ENCODE peak calls at places on chromosomes 11 and 22, in ten cellular contexts. K is colonic mucosa, S is upper lobe of left lung, Q is sigmoid colon, D is pancreas, V is PC-9, J is esophagus squamous epithelium, N is iPS DF 6.9, H is A549, T is brain microvascular endothelial cell. Z is an unnamed sample.

GRCh38 chr22:16917144-16918003 is 90.6 kb downstream of the GAB4 start:
- DNase-seq in N (peak), Q (no peak), J (no peak), D (peak), H (peak), S (peak), T (peak), V (no peak), K (peak), Z (peak)

GRCh38 chr11:130599073-130599654 is 150.7 kb downstream of the ADAMTS15 start:
- DNase-seq in T (no peak), V (no peak), Q (peak), N (no peak), H (no peak), S (peak), J (no peak), D (no peak), K (no peak), Z (peak)

GRCh38 chr11:11813288-11813962 is 28.3 kb upstream of the USP47 start:
- DNase-seq in K (no peak), H (peak), D (peak), S (peak), Q (peak), T (peak), V (peak), J (no peak), N (no peak), Z (peak)

GRCh38 chr11:1486054-1486825 is at the start of gene MOB2:
- DNase-seq in T (no peak), S (peak), D (peak), J (no peak), Q (peak), V (no peak), H (no peak), K (peak), N (no peak), Z (peak)

GRCh38 chr11:2527621-2528291 is 82.9 kb downstream of the KCNQ1 start:
- DNase-seq in N (no peak), T (no peak), Q (peak), K (peak), S (peak), D (peak), H (no peak), J (no peak), V (no peak), Z (peak)

GRCh38 chr22:46481386-46481785 is 56.0 kb downstream of the CELSR1 start:
- DNase-seq in H (no peak), V (no peak), S (no peak), K (no peak), T (no peak), N (no peak), D (no peak), J (no peak), Q (no peak), Z (no peak)

GRCh38 chr11:106474274-106474673 is 396.8 kb downstream of the AASDHPPT start:
- DNase-seq in D (no peak), Q (no peak), K (no peak), N (no peak), T (no peak), S (no peak), V (no peak), J (no peak), H (no peak), Z (no peak)

GRCh38 chr11:6365659-6366058 is 24.6 kb upstream of the SMPD1 start:
- DNase-seq in T (no peak), V (no peak), S (no peak), N (no peak), Q (no peak), K (peak), D (peak), H (no peak), J (no peak), Z (no peak)

GRCh38 chr11:17845431-17845881 is 110.9 kb downstream of the KCNC1 start:
- DNase-seq in S (no peak), Q (no peak), H (no peak), N (no peak), J (no peak), V (peak), K (no peak), T (peak), D (no peak), Z (no peak)

GRCh38 chr11:13327421-13327820 is 49.8 kb downstream of the BMAL1 start:
- DNase-seq in Q (no peak), N (no peak), T (no peak), V (no peak), H (no peak), D (no peak), J (no peak), S (no peak), K (no peak), Z (no peak)

GRCh38 chr11:79059171-79059570 is 381.7 kb downstream of the TENM4 start:
- DNase-seq in D (no peak), S (no peak), Q (no peak), T (no peak), V (no peak), J (no peak), K (no peak), H (no peak), N (no peak), Z (no peak)

GRCh38 chr22:31635638-31636306 is 26.2 kb downstream of the PISD start:
- DNase-seq in J (no peak), H (no peak), K (no peak), N (no peak), T (no peak), S (peak), V (peak), Q (no peak), D (no peak), Z (no peak)

GRCh38 chr11:133827556-133827955 is 17.8 kb downstream of the SPATA19 start:
- DNase-seq in H (no peak), J (no peak), N (no peak), S (no peak), T (no peak), D (no peak), Q (no peak), K (no peak), V (no peak), Z (no peak)

GRCh38 chr22:29305836-29306174 is 645 bp upstream of the GAS2L1 start:
- DNase-seq in Q (no peak), N (no peak), S (no peak), V (no peak), T (no peak), D (no peak), J (no peak), K (no peak), H (no peak), Z (no peak)

GRCh38 chr11:119155733-119156492 is 7.1 kb downstream of the ABCG4 start:
- DNase-seq in Q (no peak), V (no peak), H (peak), K (peak), T (no peak), D (no peak), J (no peak), N (no peak), S (no peak), Z (no peak)

GRCh38 chr22:38191115-38191514 is 9.5 kb upstream of the PLA2G6 start:
- DNase-seq in N (no peak), J (no peak), K (no peak), D (no peak), T (no peak), Q (no peak), S (no peak), H (no peak), V (no peak), Z (no peak)

GRCh38 chr22:38190581-38190980 is 9.0 kb upstream of the PLA2G6 start:
- DNase-seq in J (no peak), H (no peak), D (no peak), K (no peak), N (no peak), S (no peak), Q (no peak), V (peak), T (no peak), Z (no peak)

GRCh38 chr22:38191746-38192474 is 9.9 kb upstream of the MAFF start:
- DNase-seq in S (no peak), Q (no peak), K (peak), J (no peak), H (no peak), N (no peak), T (no peak), V (no peak), D (no peak), Z (no peak)

GRCh38 chr22:38193580-38193979 is 8.2 kb upstream of the MAFF start:
- DNase-seq in J (no peak), V (no peak), N (no peak), S (peak), D (no peak), Q (no peak), H (no peak), K (no peak), T (no peak), Z (no peak)

DNA sequence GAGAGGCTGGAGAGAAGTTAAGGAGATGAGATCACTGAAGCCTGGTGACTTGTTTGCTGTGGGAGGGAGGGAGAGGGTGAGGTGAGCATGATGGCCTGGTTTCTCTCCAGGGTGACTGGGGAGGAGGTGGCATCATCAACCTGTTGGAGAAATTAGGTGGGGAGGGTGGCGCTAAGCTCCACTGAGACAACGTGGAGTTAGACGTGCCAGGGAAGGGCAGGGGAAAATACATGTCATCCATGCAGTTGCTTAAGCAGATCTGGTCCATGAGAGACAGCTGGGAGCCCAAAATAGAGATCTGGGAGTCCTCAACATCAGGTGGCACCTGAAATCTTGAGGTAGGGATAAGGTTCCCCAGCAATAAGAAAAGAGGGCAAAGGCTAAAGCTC is 9.3 kb upstream of the MAFF start:
- DNase-seq in J (no peak), K (no peak), S (no peak), V (no peak), H (no peak), D (no peak), N (no peak), Q (no peak), T (no peak), Z (no peak)
- H3K27ac ChIP-seq in J (no peak), K (no peak), S (no peak), V (no peak), H (no peak), D (no peak), N (no peak), Q (no peak), T (no peak), Z (no peak)

GRCh38 chr22:33957086-33957485 is 36.8 kb upstream of the LARGE1 start:
- DNase-seq in J (no peak), Q (no peak), H (no peak), D (no peak), V (no peak), K (no peak), S (no peak), T (no peak), N (no peak), Z (no peak)
- H3K27ac ChIP-seq in J (no peak), Q (no peak), H (no peak), D (no peak), V (no peak), K (no peak), S (no peak), T (no peak), N (no peak), Z (no peak)

GRCh38 chr11:8732748-8733241 is 50.2 kb downstream of the RPL27A start:
- DNase-seq in N (no peak), K (no peak), D (peak), T (peak), S (peak), J (no peak), V (peak), H (no peak), Q (peak), Z (peak)
- H3K27ac ChIP-seq in N (no peak), K (peak), D (peak), T (no peak), S (peak), J (peak), V (peak), H (peak), Q (peak), Z (no peak)

GRCh38 chr11:66510990-66511339 is 530 bp downstream of the BBS1 start:
- DNase-seq in J (no peak), V (no peak), T (no peak), S (no peak), H (no peak), D (no peak), Q (no peak), N (no peak), K (no peak), Z (no peak)
- H3K27ac ChIP-seq in J (peak), V (no peak), T (no peak), S (peak), H (peak), D (no peak), Q (peak), N (no peak), K (no peak), Z (no peak)

DNA sequence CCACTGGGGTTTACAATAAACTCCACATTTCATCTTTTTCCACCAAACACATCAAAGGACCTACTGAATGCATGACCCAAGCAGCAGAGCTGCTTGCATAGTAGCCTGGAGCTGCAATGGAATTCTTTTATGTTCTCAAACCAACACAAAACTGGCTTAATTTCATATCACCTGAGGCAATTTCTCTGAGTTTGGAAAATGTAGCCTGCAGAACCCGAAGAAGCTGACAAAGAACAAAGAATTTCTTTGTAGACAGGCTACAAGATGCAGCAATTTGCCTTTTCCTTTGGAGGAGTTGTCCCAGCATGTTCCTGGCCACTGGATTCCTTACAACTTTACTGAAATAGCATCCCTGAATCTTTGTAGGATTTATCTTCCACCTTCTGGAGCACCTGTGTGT is 5.5 kb upstream of the TECTA start:
- DNase-seq in Q (no peak), S (no peak), H (no peak), V (no peak), J (no peak), K (no peak), D (no peak), N (no peak), T (no peak), Z (no peak)
- H3K27ac ChIP-seq in Q (no peak), S (no peak), H (no peak), V (no peak), J (no peak), K (no peak), D (no peak), N (no peak), T (no peak), Z (no peak)

DNA sequence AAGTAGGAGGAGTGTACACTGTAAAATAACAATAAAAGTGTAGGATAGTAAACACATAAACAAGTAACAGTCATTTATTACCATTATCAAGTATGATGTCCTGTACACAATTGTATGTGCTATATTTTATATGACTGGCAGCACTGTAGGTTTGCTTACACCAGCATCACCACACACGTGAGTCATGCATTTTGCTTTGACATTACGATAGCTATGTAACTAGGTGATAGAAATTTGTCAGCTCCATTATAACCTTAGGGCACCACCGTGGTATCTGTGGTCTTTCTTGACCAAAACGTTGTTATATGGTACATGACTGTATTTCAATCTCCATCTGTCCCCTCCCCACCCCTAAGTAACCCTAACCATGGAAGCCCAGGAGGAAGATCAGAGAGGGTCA is 1.1 kb downstream of the DNAL4 start:
- DNase-seq in N (no peak), Q (peak), S (no peak), D (no peak), K (no peak), T (peak), V (peak), J (no peak), H (no peak), Z (no peak)
- H3K27ac ChIP-seq in N (no peak), Q (peak), S (no peak), D (no peak), K (no peak), T (no peak), V (no peak), J (peak), H (no peak), Z (no peak)

GRCh38 chr11:103906291-103906850 is 130.1 kb upstream of the DDI1 start:
- DNase-seq in Q (no peak), K (no peak), H (no peak), N (no peak), T (no peak), V (no peak), J (no peak), S (no peak), D (no peak), Z (no peak)
- H3K27ac ChIP-seq in Q (no peak), K (no peak), H (no peak), N (no peak), T (no peak), V (no peak), J (no peak), S (no peak), D (no peak), Z (no peak)

GRCh38 chr22:40484906-40485660 is 114.7 kb downstream of the SGSM3 start:
- DNase-seq in D (no peak), V (no peak), S (no peak), Q (no peak), H (no peak), T (no peak), J (no peak), N (no peak), K (no peak), Z (no peak)
- H3K27ac ChIP-seq in D (no peak), V (peak), S (no peak), Q (no peak), H (peak), T (no peak), J (no peak), N (no peak), K (no peak), Z (no peak)

GRCh38 chr11:74721479-74721835 is 9.8 kb downstream of the CHRDL2 start:
- DNase-seq in D (no peak), T (no peak), S (no peak), N (no peak), J (no peak), K (no peak), Q (no peak), V (no peak), H (no peak), Z (no peak)
- H3K27ac ChIP-seq in D (no peak), T (no peak), S (peak), N (no peak), J (peak), K (no peak), Q (peak), V (no peak), H (peak), Z (no peak)

DNA sequence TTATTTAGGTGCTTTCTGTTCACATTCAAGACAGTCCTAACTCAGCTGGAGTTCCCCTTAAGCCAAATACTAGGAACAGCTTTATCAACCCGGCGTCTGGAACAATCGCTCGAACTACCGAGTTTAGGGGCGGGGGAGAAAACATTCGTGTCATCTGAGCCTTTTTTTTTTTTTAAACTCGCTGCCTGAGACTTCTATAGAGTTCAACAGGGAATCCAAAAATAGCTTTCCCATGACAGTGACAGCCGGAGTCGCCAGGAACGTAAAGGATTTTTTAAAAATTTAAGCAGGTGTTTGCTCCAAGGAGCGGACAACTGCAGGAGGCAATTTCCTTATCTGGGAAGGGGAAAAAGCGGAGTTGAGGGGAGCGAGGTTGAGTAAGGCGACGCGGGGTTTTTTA is 807 bp downstream of the TRAF6 start:
- DNase-seq in S (no peak), J (no peak), K (peak), D (no peak), V (peak), T (peak), Q (no peak), N (no peak), H (no peak), Z (no peak)
- H3K27ac ChIP-seq in S (peak), J (peak), K (peak), D (peak), V (peak), T (peak), Q (peak), N (no peak), H (peak), Z (no peak)